ENCODE peak calls at places on chromosomes 1 and 21, in seven cellular contexts. X is AG09309, T is tibial artery, H is mammary epithelial cell, A is HFF-Myc, N is neural crest cell, W is astrocyte of the cerebellum. D is an unnamed sample.

GRCh38 chr1:109050228-109050995 is 8.5 kb upstream of the WDR47 start:
- DNase-seq in N (no peak), A (no peak), W (no peak), T (no peak), X (no peak), H (peak), D (peak)

GRCh38 chr1:181318022-181318857 is 165.1 kb upstream of the CACNA1E start:
- DNase-seq in T (no peak), A (no peak), W (no peak), N (peak), H (no peak), X (no peak), D (no peak)

GRCh38 chr1:232805269-232806070 is at the start of gene MAP10:
- DNase-seq in W (peak), N (peak), X (peak), A (peak), T (peak), H (peak), D (peak)

GRCh38 chr1:85320371-85321131 is 44.1 kb upstream of the BCL10 start:
- DNase-seq in A (no peak), T (no peak), H (peak), W (no peak), N (no peak), X (no peak), D (no peak)

GRCh38 chr1:33400153-33400552 is 30.7 kb downstream of the PHC2 start:
- DNase-seq in H (no peak), T (no peak), X (no peak), W (no peak), A (no peak), N (no peak), D (no peak)

GRCh38 chr1:242784807-242785206 is 260.3 kb upstream of the PLD5 start:
- DNase-seq in T (no peak), H (no peak), W (peak), N (no peak), X (no peak), A (no peak), D (no peak)

GRCh38 chr1:34865573-34865972 is 6.0 kb upstream of the SMIM12 start:
- DNase-seq in W (no peak), N (no peak), H (no peak), A (no peak), X (no peak), T (no peak), D (no peak)

GRCh38 chr1:224189561-224189960 is 6.5 kb downstream of the DEGS1 start:
- DNase-seq in T (no peak), W (peak), H (no peak), X (no peak), N (no peak), A (no peak), D (no peak)

GRCh38 chr1:94319319-94320180 is 82.2 kb upstream of the ARHGAP29 start:
- DNase-seq in W (no peak), A (no peak), N (no peak), H (no peak), T (no peak), X (no peak), D (no peak)

GRCh38 chr1:214234635-214235025 is 46.3 kb upstream of the SMYD2 start:
- DNase-seq in A (no peak), X (no peak), N (no peak), W (no peak), H (no peak), T (no peak), D (no peak)

GRCh38 chr1:98702976-98703375 is 41.5 kb downstream of the SNX7 start:
- DNase-seq in H (peak), T (no peak), W (no peak), N (no peak), A (no peak), X (peak), D (no peak)

GRCh38 chr21:45001134-45002095 is 61.6 kb downstream of the SLX9 start:
- DNase-seq in H (peak), W (peak), X (peak), A (no peak), T (peak), N (no peak), D (peak)

GRCh38 chr21:45836694-45837670 is 144.6 kb upstream of the COL6A1 start:
- DNase-seq in W (no peak), A (no peak), N (no peak), X (no peak), H (no peak), T (no peak), D (no peak)

GRCh38 chr1:162070094-162070748 is 730 bp downstream of the NOS1AP start:
- DNase-seq in T (no peak), H (peak), X (no peak), N (no peak), W (no peak), A (no peak), D (peak)

GRCh38 chr1:246687002-246687401 is 37.2 kb upstream of the SCCPDH start:
- DNase-seq in H (no peak), A (no peak), W (no peak), N (no peak), X (no peak), T (no peak), D (no peak)

GRCh38 chr1:165927169-165927568 is 99.8 kb downstream of the UCK2 start:
- DNase-seq in H (no peak), W (no peak), A (no peak), T (no peak), X (no peak), N (no peak), D (no peak)

GRCh38 chr1:12090326-12090725 is 27.2 kb downstream of the TNFRSF8 start:
- DNase-seq in T (no peak), X (no peak), A (no peak), N (no peak), H (no peak), W (no peak), D (no peak)

GRCh38 chr1:205791568-205792180 is 16.4 kb upstream of the RAB29 start:
- DNase-seq in H (peak), X (no peak), T (peak), A (no peak), W (peak), N (peak), D (peak)

GRCh38 chr1:215376544-215377264 is 190.4 kb upstream of the KCTD3 start:
- DNase-seq in N (no peak), A (no peak), T (no peak), H (no peak), W (peak), X (peak), D (no peak)

GRCh38 chr21:45822429-45823099 is 159.0 kb upstream of the COL6A1 start:
- DNase-seq in H (no peak), X (no peak), W (no peak), N (no peak), T (no peak), A (no peak), D (no peak)

GRCh38 chr1:205481629-205482071 is 22.8 kb upstream of the CDK18 start:
- DNase-seq in T (no peak), N (no peak), X (peak), A (no peak), W (no peak), H (peak), D (peak)

GRCh38 chr1:111099289-111099688 is 40.6 kb downstream of the DRAM2 start:
- DNase-seq in N (no peak), T (no peak), X (no peak), W (no peak), H (no peak), A (no peak), D (no peak)

GRCh38 chr1:230264342-230264741 is 161.8 kb downstream of the PGBD5 start:
- DNase-seq in X (no peak), A (no peak), H (no peak), T (no peak), N (no peak), W (no peak), D (no peak)

GRCh38 chr1:36442337-36442736 is 7.9 kb downstream of the OSCP1 start:
- DNase-seq in X (no peak), H (no peak), N (no peak), W (no peak), T (no peak), A (no peak), D (no peak)

GRCh38 chr1:116377564-116378529 is 4.8 kb downstream of the ATP1A1 start:
- DNase-seq in X (peak), W (peak), A (peak), N (no peak), T (peak), H (peak), D (peak)

GRCh38 chr1:10474613-10475507 is at the start of gene PEX14:
- DNase-seq in W (peak), N (peak), A (peak), T (peak), H (peak), X (no peak), D (peak)

GRCh38 chr1:224852901-224853568 is 76.4 kb upstream of the DNAH14 start:
- DNase-seq in W (peak), T (no peak), H (peak), N (no peak), X (peak), A (no peak), D (peak)

GRCh38 chr21:28154121-28154520 is 838.6 kb downstream of the LTN1 start:
- DNase-seq in X (no peak), T (no peak), W (no peak), A (no peak), H (no peak), N (no peak), D (no peak)

GRCh38 chr1:62337785-62338631 is 18.8 kb upstream of the KANK4 start:
- DNase-seq in T (no peak), A (no peak), W (no peak), H (no peak), X (no peak), N (peak), D (no peak)

GRCh38 chr1:43232482-43232881 is 37.3 kb upstream of the TMEM125 start:
- DNase-seq in T (no peak), W (no peak), A (no peak), X (no peak), H (no peak), N (no peak), D (no peak)

GRCh38 chr1:219206350-219206749 is 32.7 kb downstream of the LYPLAL1 start:
- DNase-seq in W (no peak), X (no peak), H (no peak), T (no peak), A (no peak), N (no peak), D (no peak)

GRCh38 chr21:23016617-23017016 is 2018.4 kb downstream of the NCAM2 start:
- DNase-seq in N (peak), T (no peak), H (no peak), W (no peak), A (no peak), X (no peak), D (no peak)

GRCh38 chr1:205294914-205295310 is 26.6 kb downstream of the NUAK2 start:
- DNase-seq in X (no peak), N (no peak), A (no peak), W (no peak), T (no peak), H (no peak), D (no peak)

GRCh38 chr1:116138277-116138792 is 27.1 kb downstream of the MAB21L3 start:
- DNase-seq in H (no peak), X (no peak), T (no peak), W (no peak), N (no peak), A (no peak), D (no peak)

GRCh38 chr1:224623743-224624333 is 7.7 kb downstream of the CNIH3 start:
- DNase-seq in X (peak), T (no peak), A (peak), H (peak), W (peak), N (no peak), D (no peak)

GRCh38 chr1:30763654-30764248 is 6.2 kb upstream of the LAPTM5 start:
- DNase-seq in X (no peak), H (no peak), N (no peak), W (no peak), T (peak), A (no peak), D (no peak)

GRCh38 chr1:244840219-244840794 is 4.8 kb downstream of the COX20 start:
- DNase-seq in N (no peak), A (no peak), T (no peak), X (no peak), W (no peak), H (no peak), D (no peak)

GRCh38 chr1:235500971-235501540 is 3.2 kb downstream of the B3GALNT2 start:
- DNase-seq in W (no peak), N (no peak), T (no peak), X (no peak), A (no peak), H (peak), D (peak)

GRCh38 chr1:179298952-179299351 is 5.4 kb downstream of the SOAT1 start:
- DNase-seq in A (no peak), T (no peak), N (no peak), X (no peak), H (no peak), W (no peak), D (no peak)

GRCh38 chr1:179296831-179297377 is 3.3 kb downstream of the SOAT1 start:
- DNase-seq in W (no peak), A (no peak), T (no peak), N (no peak), X (no peak), H (no peak), D (no peak)

GRCh38 chr1:179303173-179303572 is 9.6 kb downstream of the SOAT1 start:
- DNase-seq in H (no peak), N (no peak), T (no peak), A (no peak), W (no peak), X (no peak), D (no peak)

GRCh38 chr1:179302076-179302475 is 8.5 kb downstream of the SOAT1 start:
- DNase-seq in X (no peak), H (no peak), W (no peak), N (no peak), T (no peak), A (no peak), D (no peak)

DNA sequence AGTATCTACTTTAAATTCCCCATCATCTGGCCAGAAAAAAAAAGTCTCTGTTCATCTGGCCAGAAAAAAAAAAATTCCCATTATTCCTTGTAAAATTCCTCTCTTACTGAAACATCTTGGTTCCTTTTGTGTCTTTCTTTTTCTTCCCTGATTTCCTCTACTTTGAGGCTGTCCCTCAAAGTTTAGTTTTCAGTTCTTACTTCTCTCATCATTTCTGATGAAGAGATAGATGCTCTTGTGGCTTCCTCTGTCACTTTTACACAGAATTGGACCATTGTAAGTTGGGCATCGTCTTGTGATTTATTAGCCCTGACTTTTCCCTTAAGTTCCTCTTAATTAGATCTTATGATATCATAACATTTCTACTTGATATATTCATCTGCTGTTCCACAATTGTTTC is 6.5 kb downstream of the SOAT1 start:
- DNase-seq in W (no peak), N (no peak), T (no peak), X (no peak), A (no peak), H (no peak), D (no peak)
- TF ChIP-seq CTCF in W (no peak), N (no peak), T (no peak), X (no peak), A (no peak), H (no peak), D (no peak)

GRCh38 chr1:15610167-15610566 is 7.1 kb upstream of the DDI2 start:
- DNase-seq in A (no peak), W (no peak), X (no peak), H (peak), T (no peak), N (no peak), D (no peak)
- TF ChIP-seq CTCF in A (no peak), W (no peak), X (no peak), H (no peak), T (no peak), N (no peak), D (no peak)

GRCh38 chr1:41689596-41689995 is 205.1 kb upstream of the EDN2 start:
- DNase-seq in W (no peak), T (no peak), N (no peak), A (no peak), H (no peak), X (no peak), D (no peak)
- TF ChIP-seq CTCF in W (no peak), T (no peak), N (no peak), A (no peak), H (no peak), X (no peak), D (no peak)

GRCh38 chr1:4825841-4826450 is 171.5 kb downstream of the AJAP1 start:
- DNase-seq in X (no peak), W (no peak), T (no peak), A (no peak), H (no peak), N (no peak), D (peak)
- TF ChIP-seq CTCF in X (no peak), W (no peak), T (no peak), A (no peak), H (peak), N (peak), D (peak)

GRCh38 chr21:38330671-38331070 is 73.9 kb downstream of the KCNJ15 start:
- DNase-seq in T (no peak), N (no peak), A (no peak), X (no peak), W (no peak), H (no peak), D (no peak)

GRCh38 chr21:38334866-38335265 is 78.1 kb downstream of the KCNJ15 start:
- DNase-seq in N (no peak), X (no peak), W (no peak), H (no peak), A (no peak), T (no peak), D (no peak)

GRCh38 chr21:38337793-38338192 is 81.0 kb downstream of the KCNJ15 start:
- DNase-seq in H (no peak), A (no peak), X (no peak), N (no peak), W (no peak), T (no peak), D (peak)

GRCh38 chr21:38329176-38329575 is 72.4 kb downstream of the KCNJ15 start:
- DNase-seq in N (no peak), T (no peak), A (no peak), W (no peak), H (no peak), X (no peak), D (no peak)

DNA sequence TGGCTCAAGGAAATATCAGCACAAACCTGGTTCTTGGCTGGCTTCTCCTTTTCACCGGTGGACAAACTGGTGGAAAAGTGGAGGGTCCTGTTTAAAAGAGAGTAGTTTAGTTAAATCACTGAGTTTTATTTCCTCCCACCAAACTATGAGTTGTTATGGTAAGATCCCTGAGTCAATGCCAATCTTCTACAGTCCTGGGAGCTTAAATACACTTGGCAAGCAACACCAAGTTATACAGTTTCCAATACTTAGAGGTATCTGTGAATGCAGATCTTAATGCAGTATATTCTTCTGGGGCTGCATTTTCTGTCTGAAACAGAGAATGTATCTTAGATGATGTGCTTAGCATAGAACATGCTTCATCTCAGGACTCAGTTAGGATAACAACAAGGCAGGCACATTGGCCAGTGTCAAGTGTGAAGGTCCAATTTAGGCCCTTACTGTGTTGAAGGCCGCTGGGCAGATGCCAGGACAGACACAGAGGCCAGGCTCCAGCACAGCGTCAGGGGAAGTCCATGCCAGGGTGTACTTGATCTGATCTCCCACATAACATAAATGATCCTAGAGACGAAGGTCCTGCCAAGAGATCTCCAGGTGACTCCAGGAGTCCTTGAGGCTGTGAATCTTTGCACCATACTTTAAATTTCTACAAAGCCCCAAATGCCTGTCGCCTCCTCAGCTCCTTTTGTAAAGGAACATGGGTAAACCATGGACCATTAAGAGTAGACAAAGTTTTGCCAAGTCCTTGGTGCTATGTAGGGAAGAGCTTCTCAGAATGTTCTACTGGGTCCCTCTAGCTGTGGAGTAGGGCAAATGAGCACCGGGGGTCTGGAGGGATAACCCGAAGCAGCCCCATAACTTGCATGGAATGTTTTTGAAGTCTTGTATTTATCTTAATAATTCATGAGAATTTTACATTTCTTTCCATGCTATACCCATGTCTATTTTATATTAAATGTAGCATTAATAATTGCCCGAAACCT is 76.8 kb downstream of the KCNJ15 start:
- DNase-seq in T (no peak), W (no peak), N (no peak), A (no peak), X (no peak), H (no peak), D (no peak)
- TF ChIP-seq CTCF in T (no peak), W (peak), N (no peak), A (peak), X (peak), H (peak), D (no peak)

DNA sequence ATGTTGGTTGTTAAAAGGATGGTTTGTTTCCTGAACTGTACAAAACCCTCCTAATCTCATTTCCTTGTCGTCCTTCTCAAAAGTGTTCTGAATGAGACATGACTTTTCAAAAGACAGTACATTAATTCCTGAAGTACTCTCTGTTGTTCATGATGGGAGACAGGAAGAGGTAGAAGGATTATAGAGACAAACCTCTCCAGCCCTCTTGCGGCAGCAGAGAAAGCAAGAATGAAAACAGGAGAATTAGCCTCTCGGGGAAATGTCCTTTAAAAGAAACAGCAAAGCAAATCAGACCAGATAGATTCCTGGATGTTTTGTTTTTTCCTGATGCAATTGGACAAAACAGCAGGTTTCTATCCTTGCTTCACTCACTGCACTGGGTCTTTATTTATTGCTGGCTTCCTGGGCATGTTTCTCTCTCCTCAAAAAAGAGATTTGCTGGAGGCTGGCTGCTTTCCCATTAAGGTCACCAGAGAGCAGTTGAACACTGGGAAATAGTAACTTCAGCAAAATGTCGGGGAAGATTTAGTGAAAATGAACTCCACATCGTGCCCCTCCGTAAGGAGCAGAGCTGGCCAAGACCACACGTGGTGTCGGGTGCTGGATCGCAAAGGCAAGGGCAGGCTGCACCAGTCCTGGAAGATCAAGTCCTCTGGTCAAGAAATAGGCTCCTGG is 145.8 kb upstream of the SYT6 start:
- DNase-seq in H (no peak), T (no peak), N (no peak), W (no peak), X (no peak), A (no peak), D (no peak)
- TF ChIP-seq CTCF in H (no peak), T (no peak), N (no peak), W (no peak), X (no peak), A (no peak), D (no peak)

GRCh38 chr1:203797948-203798347 is 2.5 kb downstream of the ZBED6 start:
- DNase-seq in A (no peak), X (no peak), H (peak), W (no peak), T (no peak), N (no peak), D (peak)
- TF ChIP-seq CTCF in A (peak), X (no peak), H (peak), W (no peak), T (no peak), N (no peak), D (no peak)

D was measured in RWPE1.